ENCODE peak calls at places on chromosomes 3 and 15, in ten cellular contexts. M is psoas muscle, D is fibroblast of lung, I is heart left ventricle, K is body of pancreas, L is gastrocnemius medialis, H is neural progenitor cell, W is colonic mucosa, X is IMR-90, J is cardiac muscle cell. A is an unnamed sample. For H3K36me3, the result is how much of the 10 kb centered on the place peaks cover.

GRCh38 chr3:67940200-67940952 is 286.0 kb upstream of the SUCLG2 start:
- DNase-seq in X (no peak), K (peak), W (no peak), I (peak), M (no peak), H (no peak), D (no peak), J (no peak), L (peak), A (no peak)

GRCh38 chr3:31622636-31623288 is 90.0 kb downstream of the STT3B start:
- DNase-seq in J (no peak), D (no peak), W (no peak), K (no peak), H (no peak), L (no peak), X (no peak), I (no peak), M (no peak), A (no peak)

GRCh38 chr3:108509263-108509662 is 1.1 kb downstream of the MYH15 start:
- DNase-seq in L (no peak), J (no peak), H (no peak), X (no peak), M (no peak), D (no peak), I (no peak), K (no peak), W (no peak), A (no peak)

GRCh38 chr3:116815321-116815720 is 105.7 kb downstream of the TUSC7 start:
- DNase-seq in M (no peak), X (no peak), K (no peak), J (no peak), D (peak), W (no peak), L (no peak), H (no peak), I (no peak), A (no peak)

GRCh38 chr3:177460100-177460499 is 262.8 kb upstream of the TBL1XR1 start:
- DNase-seq in L (no peak), D (no peak), X (no peak), M (no peak), I (no peak), W (no peak), J (no peak), K (no peak), H (peak), A (no peak)

GRCh38 chr3:184540777-184541681 is 20.6 kb upstream of the EPHB3 start:
- DNase-seq in X (peak), H (peak), L (no peak), J (peak), M (peak), W (peak), I (peak), D (peak), K (peak), A (no peak)

GRCh38 chr15:50257206-50257735 is 8.3 kb downstream of the HDC start:
- DNase-seq in M (no peak), H (no peak), D (no peak), X (no peak), K (no peak), L (no peak), I (no peak), W (no peak), J (no peak), A (no peak)

GRCh38 chr3:126752303-126753190 is 48.5 kb downstream of the CHCHD6 start:
- DNase-seq in L (peak), I (peak), X (peak), D (peak), H (peak), W (peak), M (peak), J (peak), K (peak), A (peak)

GRCh38 chr15:90189781-90190467 is 11.2 kb upstream of the SEMA4B start:
- DNase-seq in L (no peak), D (no peak), K (no peak), W (no peak), I (no peak), X (no peak), H (no peak), M (no peak), J (no peak), A (no peak)

GRCh38 chr3:23183731-23184130 is 19.4 kb upstream of the UBE2E2 start:
- DNase-seq in I (no peak), J (peak), D (peak), M (no peak), W (peak), H (peak), L (no peak), K (peak), X (peak), A (no peak)

GRCh38 chr15:84762840-84763572 is 14.6 kb downstream of the ZNF592 start:
- DNase-seq in K (peak), M (no peak), I (no peak), X (no peak), W (no peak), D (no peak), L (no peak), J (no peak), H (no peak), A (no peak)

GRCh38 chr3:160616721-160617120 is 51.4 kb upstream of the KPNA4 start:
- DNase-seq in I (peak), H (no peak), L (peak), K (no peak), D (peak), J (peak), M (no peak), X (peak), W (no peak), A (no peak)

GRCh38 chr3:23959147-23959900 is 14.2 kb downstream of the NR1D2 start:
- DNase-seq in D (peak), H (no peak), I (no peak), K (no peak), M (no peak), X (peak), J (no peak), W (no peak), L (no peak), A (no peak)

GRCh38 chr3:138369151-138369900 is 20.9 kb downstream of the MRAS start:
- DNase-seq in H (no peak), W (no peak), X (no peak), D (no peak), M (no peak), J (no peak), K (no peak), I (no peak), L (no peak), A (no peak)

GRCh38 chr3:99920530-99921376 is 103.1 kb downstream of the CMSS1 start:
- DNase-seq in K (peak), L (peak), I (peak), H (peak), D (peak), M (peak), W (peak), J (no peak), X (peak), A (no peak)

GRCh38 chr15:67143646-67144045 is 78.2 kb downstream of the SMAD3 start:
- DNase-seq in M (no peak), L (no peak), H (no peak), J (no peak), K (no peak), X (no peak), W (no peak), D (no peak), I (no peak), A (no peak)

GRCh38 chr3:11509175-11510000 is 134.3 kb downstream of the VGLL4 start:
- DNase-seq in J (peak), I (peak), K (peak), X (peak), D (peak), M (peak), L (peak), W (peak), H (peak), A (no peak)

GRCh38 chr3:94416768-94417167 is 353.9 kb downstream of the NSUN3 start:
- DNase-seq in L (no peak), W (no peak), M (no peak), X (peak), K (no peak), I (no peak), H (no peak), J (no peak), D (peak), A (no peak)

GRCh38 chr3:27357665-27358258 is 11.4 kb downstream of the NEK10 start:
- DNase-seq in W (peak), M (no peak), J (peak), H (peak), L (no peak), I (no peak), K (peak), X (peak), D (peak), A (peak)

GRCh38 chr3:116445291-116445841 is at the start of gene LSAMP:
- DNase-seq in W (no peak), K (no peak), X (peak), D (peak), M (no peak), H (peak), L (no peak), I (peak), J (peak), A (no peak)

GRCh38 chr3:126119008-126119675 is 35.2 kb upstream of the SLC41A3 start:
- DNase-seq in M (no peak), H (no peak), L (peak), X (no peak), W (peak), I (no peak), D (no peak), J (no peak), K (peak), A (no peak)

GRCh38 chr3:30655187-30655812 is 48.9 kb downstream of the TGFBR2 start:
- DNase-seq in M (no peak), J (no peak), L (no peak), W (no peak), H (no peak), X (peak), I (no peak), K (no peak), D (peak), A (peak)

GRCh38 chr15:89066280-89066679 is 22.0 kb upstream of the ABHD2 start:
- DNase-seq in D (no peak), J (no peak), L (no peak), I (no peak), W (no peak), M (no peak), H (no peak), K (no peak), X (no peak), A (no peak)

GRCh38 chr15:89406218-89406716 is 71.6 kb upstream of the POLG start:
- DNase-seq in L (no peak), I (no peak), W (no peak), H (peak), X (no peak), K (no peak), D (no peak), J (no peak), M (no peak), A (no peak)

GRCh38 chr3:42751609-42752008 is 21.4 kb downstream of the CCDC13 start:
- DNase-seq in L (no peak), W (no peak), K (no peak), I (no peak), D (no peak), H (no peak), X (no peak), M (no peak), J (no peak), A (no peak)

GRCh38 chr3:184229424-184230080 is at the start of gene VWA5B2:
- DNase-seq in D (peak), W (peak), K (peak), L (no peak), I (peak), X (peak), H (peak), J (peak), M (peak), A (peak)

GRCh38 chr3:117398166-117398954 is 688.8 kb downstream of the TUSC7 start:
- DNase-seq in J (no peak), K (peak), M (no peak), L (no peak), W (no peak), I (no peak), H (peak), X (no peak), D (no peak), A (no peak)

GRCh38 chr3:36796896-36797295 is 32.5 kb upstream of the DCLK3 start:
- DNase-seq in K (no peak), X (peak), J (no peak), L (no peak), M (no peak), H (no peak), W (no peak), D (peak), I (no peak), A (no peak)

GRCh38 chr3:123877466-123877865 is 6.7 kb downstream of the MYLK start:
- DNase-seq in M (no peak), H (no peak), D (no peak), I (no peak), W (no peak), K (no peak), J (no peak), L (no peak), X (no peak), A (no peak)

GRCh38 chr3:3170998-3171397 is 8.5 kb downstream of the CRBN start:
- DNase-seq in D (peak), L (no peak), X (peak), M (no peak), H (peak), K (no peak), J (peak), W (no peak), I (no peak), A (no peak)

GRCh38 chr3:190526787-190527767 is 13.2 kb downstream of the IL1RAP start:
- DNase-seq in K (no peak), H (no peak), J (no peak), L (no peak), I (no peak), X (no peak), M (no peak), W (no peak), D (no peak), A (no peak)

GRCh38 chr15:38975282-38975990 is 410.8 kb upstream of the RASGRP1 start:
- DNase-seq in W (no peak), I (no peak), J (no peak), D (no peak), H (no peak), L (no peak), X (no peak), M (no peak), K (no peak), A (no peak)

GRCh38 chr3:22228705-22229104 is 477.7 kb upstream of the ZNF385D start:
- DNase-seq in M (no peak), H (no peak), L (no peak), K (no peak), W (no peak), I (no peak), X (no peak), J (no peak), D (no peak), A (no peak)

GRCh38 chr3:55330355-55330754 is 156.8 kb downstream of the WNT5A start:
- DNase-seq in J (no peak), M (no peak), X (peak), D (peak), I (no peak), L (no peak), K (no peak), W (no peak), H (no peak), A (no peak)

GRCh38 chr3:139935071-139935865 is at the start of gene CLSTN2:
- DNase-seq in D (peak), I (peak), M (peak), J (peak), W (peak), X (no peak), K (peak), H (peak), L (peak), A (peak)

GRCh38 chr3:182117583-182117982 is 405.9 kb downstream of the SOX2 start:
- DNase-seq in D (peak), M (no peak), L (no peak), I (no peak), J (no peak), H (no peak), W (no peak), X (no peak), K (no peak), A (no peak)
- TF ChIP-seq CTCF in D (no peak), M (no peak), L (no peak), I (no peak), J (no peak), H (no peak), W (no peak), X (no peak), K (no peak), A (no peak)

DNA sequence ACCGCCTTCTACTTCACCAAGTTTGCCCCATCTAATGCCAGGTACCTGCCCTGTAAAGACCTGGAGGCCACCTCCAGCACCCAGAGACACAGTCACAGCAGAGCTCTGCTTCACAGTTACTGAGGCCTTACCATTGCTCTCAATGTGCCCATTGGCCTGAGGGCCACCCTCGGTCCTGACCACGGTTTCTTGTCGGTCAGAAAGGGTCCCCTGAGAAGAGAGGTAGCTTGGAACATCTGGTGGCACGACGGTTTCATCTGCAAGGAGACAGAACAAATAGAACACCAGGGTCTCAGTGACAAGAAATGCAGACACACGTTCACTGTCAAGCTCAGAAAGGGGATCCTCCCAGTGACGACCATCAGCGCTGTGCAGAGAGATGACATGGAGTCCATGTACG is 118.7 kb downstream of the LRIG1 start:
- DNase-seq in I (no peak), J (no peak), L (no peak), M (no peak), K (no peak), X (no peak), D (no peak), H (no peak), W (no peak), A (no peak)
- H3K36me3 ChIP-seq in I (half or more), J (under half), L (half or more), M (half or more), K (half or more), X (half or more), D (under half), H (under half), W (under half), A (under half)

GRCh38 chr3:194739498-194740284 is 54.0 kb downstream of the FAM43A start:
- DNase-seq in L (no peak), M (no peak), I (no peak), X (no peak), D (peak), J (no peak), W (no peak), H (no peak), K (no peak), A (no peak)
- H3K4me3 ChIP-seq in L (no peak), M (no peak), I (no peak), X (no peak), D (no peak), J (no peak), W (no peak), H (no peak), K (no peak), A (no peak)

DNA sequence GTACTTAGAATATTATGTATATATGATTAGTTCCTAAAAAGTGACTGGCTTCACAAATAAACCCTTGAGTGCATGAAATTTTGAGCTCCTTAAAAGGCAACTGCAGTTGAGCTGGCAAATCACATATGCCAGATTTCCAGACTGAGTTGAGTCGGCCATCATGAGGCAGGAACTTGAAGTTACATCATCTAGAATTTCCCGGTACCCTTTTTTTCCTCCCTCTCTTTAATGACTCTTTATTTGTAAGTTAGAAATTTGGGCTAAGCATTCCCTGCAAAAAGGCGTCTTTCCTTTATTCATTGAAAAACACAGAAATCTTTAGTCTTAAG is 162.6 kb downstream of the FNDC3B start:
- DNase-seq in M (no peak), X (peak), L (no peak), J (no peak), W (no peak), D (peak), I (no peak), H (no peak), K (no peak), A (no peak)
- TF ChIP-seq CTCF in M (no peak), X (peak), L (no peak), J (no peak), W (no peak), D (peak), I (no peak), H (no peak), K (no peak), A (no peak)

DNA sequence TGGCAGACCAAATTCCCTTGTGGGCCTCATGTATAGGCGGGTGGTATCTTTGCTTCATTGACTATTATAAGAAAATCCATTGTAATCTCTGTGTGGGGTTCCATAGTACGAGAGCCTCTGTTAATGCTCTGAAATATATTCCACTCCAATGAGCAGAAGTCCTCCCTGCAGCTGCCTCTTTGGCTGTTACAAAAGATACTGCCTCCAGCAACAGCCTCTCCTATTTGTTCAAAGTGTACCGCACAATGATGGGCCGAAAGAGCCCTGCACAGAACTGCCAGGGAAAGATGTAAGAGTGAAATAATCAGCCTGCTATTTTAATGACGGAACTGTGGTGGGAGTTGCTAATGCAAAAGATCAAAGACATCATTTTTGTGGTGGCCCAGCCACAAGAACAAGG is 48.9 kb downstream of the GRK7 start:
- DNase-seq in D (peak), W (no peak), M (no peak), X (no peak), L (no peak), H (peak), J (no peak), I (no peak), K (no peak), A (no peak)
- H3K36me3 ChIP-seq in D (under half), W (under half), M (under half), X (under half), L (under half), H (under half), J (under half), I (under half), K (under half), A (under half)

GRCh38 chr15:85794598-85795319 is at the start of gene KLHL25:
- DNase-seq in M (peak), X (peak), W (peak), J (peak), D (peak), I (peak), L (peak), K (peak), H (peak), A (peak)

GRCh38 chr15:85793641-85794597 is 806 bp downstream of the KLHL25 start:
- DNase-seq in K (peak), L (peak), D (peak), M (peak), W (peak), J (peak), H (peak), X (peak), I (peak), A (peak)

GRCh38 chr15:85792872-85793621 is 1.7 kb downstream of the KLHL25 start:
- DNase-seq in K (no peak), L (no peak), I (no peak), J (no peak), X (no peak), H (no peak), D (peak), M (no peak), W (no peak), A (no peak)

GRCh38 chr15:85789496-85789875 is 5.2 kb downstream of the KLHL25 start:
- DNase-seq in L (no peak), H (no peak), I (no peak), K (no peak), X (no peak), W (no peak), J (no peak), D (no peak), M (no peak), A (no peak)

DNA sequence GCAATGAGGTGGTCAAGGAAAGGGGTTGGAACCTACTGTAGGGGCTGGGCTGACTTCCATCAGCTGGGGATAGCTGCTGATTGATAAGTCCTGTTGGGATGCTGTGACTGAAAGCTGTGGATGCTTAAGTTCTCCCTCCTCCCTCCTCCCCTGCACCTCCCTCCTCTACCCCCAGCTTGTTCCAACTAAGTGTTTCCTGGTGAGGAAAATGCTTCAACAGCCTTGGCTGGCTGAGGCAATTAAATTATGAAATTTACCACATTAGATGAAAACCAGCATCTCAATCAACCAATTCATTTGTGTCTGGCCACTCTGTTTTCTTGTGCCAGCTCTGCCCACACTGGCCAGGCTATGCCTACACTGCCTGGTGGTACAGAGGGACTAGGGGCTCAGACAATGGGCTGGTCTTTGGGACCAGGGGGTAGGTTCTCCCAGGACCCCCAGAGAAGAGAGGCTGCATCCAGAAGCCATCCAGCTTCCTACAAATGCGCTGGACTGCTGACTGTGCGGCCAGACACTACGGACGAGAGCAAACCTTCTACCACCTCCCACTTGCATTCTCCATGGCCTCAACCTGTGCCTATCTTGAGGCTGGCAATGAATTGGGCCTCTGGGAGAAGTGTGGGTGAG is 2.5 kb downstream of the KLHL25 start:
- DNase-seq in J (no peak), I (no peak), D (no peak), H (no peak), W (no peak), K (no peak), L (no peak), M (no peak), X (no peak), A (no peak)
- H3K4me3 ChIP-seq in J (no peak), I (no peak), D (no peak), H (no peak), W (no peak), K (no peak), L (no peak), M (no peak), X (no peak), A (no peak)

A was measured in GM06990.